ENCODE peak calls at places on chromosomes 11 and 22, in four cellular contexts. D is astrocyte of the cerebellum, U is epithelial cell of esophagus, I is body of pancreas. N is an unnamed sample.

GRCh38 chr11:70016666-70017347 is 61.3 kb upstream of the ANO1 start:
- DNase-seq in I (no peak), D (peak), U (peak), N (no peak)

GRCh38 chr11:76095891-76096290 is 110.4 kb downstream of the WNT11 start:
- DNase-seq in I (no peak), D (no peak), U (peak), N (no peak)

GRCh38 chr22:50600541-50600940 is at the start of gene MAPK8IP2:
- DNase-seq in D (no peak), I (no peak), U (no peak), N (no peak)

GRCh38 chr11:58513747-58514367 is 6.0 kb upstream of the OR5B21 start:
- DNase-seq in D (peak), I (peak), U (peak), N (no peak)

GRCh38 chr22:20530368-20531153 is 23.2 kb downstream of the MED15 start:
- DNase-seq in U (peak), I (no peak), D (no peak), N (no peak)

GRCh38 chr11:73647459-73648100 is 1.2 kb downstream of the PLEKHB1 start:
- DNase-seq in U (peak), D (peak), I (peak), N (peak)

GRCh38 chr11:86947541-86947940 is 7.7 kb downstream of the FZD4 start:
- DNase-seq in I (no peak), U (no peak), D (no peak), N (no peak)

GRCh38 chr11:133951484-133952198 is 5.1 kb downstream of the IGSF9B start:
- DNase-seq in D (no peak), I (no peak), U (no peak), N (no peak)

GRCh38 chr22:30308518-30309230 is 18.1 kb downstream of the TBC1D10A start:
- DNase-seq in D (no peak), U (peak), I (no peak), N (no peak)

GRCh38 chr22:30306629-30307016 is 17.3 kb upstream of the CASTOR1 start:
- DNase-seq in U (no peak), D (no peak), I (no peak), N (no peak)

GRCh38 chr22:30305906-30306628 is 16.8 kb upstream of the CASTOR1 start:
- DNase-seq in U (peak), I (no peak), D (no peak), N (no peak)

GRCh38 chr22:30308096-30308495 is 18.6 kb downstream of the TBC1D10A start:
- DNase-seq in I (no peak), D (no peak), U (no peak), N (no peak)

DNA sequence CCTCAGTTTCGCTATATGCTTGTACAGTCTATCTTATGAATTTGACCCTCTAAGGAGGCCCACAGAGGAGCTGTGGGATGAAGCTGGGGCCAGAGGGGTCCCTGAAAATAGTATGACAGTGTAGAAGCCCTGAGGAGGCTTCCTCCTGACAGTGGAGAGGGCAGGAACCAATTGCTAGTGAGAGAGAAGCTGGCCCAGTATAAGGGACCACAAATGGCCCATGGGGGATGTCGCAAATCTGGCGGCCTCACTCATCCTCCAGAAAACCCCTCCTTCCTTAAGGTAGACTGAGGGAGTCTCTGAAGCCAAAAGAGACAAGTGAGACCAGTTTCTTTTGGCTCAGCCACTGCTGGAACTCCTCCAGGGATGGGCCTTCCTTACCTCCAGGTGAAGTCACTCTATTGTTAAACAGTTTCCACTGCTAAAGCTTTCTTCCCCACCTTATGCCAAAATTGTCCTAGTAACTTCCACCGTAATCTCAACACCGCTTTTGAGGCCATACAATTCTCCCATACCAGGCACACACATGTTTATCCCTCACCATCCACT is 17.8 kb upstream of the CASTOR1 start:
- DNase-seq in U (no peak), D (no peak), I (no peak), N (no peak)
- H3K4me3 ChIP-seq in U (no peak), D (no peak), I (no peak), N (no peak)

DNA sequence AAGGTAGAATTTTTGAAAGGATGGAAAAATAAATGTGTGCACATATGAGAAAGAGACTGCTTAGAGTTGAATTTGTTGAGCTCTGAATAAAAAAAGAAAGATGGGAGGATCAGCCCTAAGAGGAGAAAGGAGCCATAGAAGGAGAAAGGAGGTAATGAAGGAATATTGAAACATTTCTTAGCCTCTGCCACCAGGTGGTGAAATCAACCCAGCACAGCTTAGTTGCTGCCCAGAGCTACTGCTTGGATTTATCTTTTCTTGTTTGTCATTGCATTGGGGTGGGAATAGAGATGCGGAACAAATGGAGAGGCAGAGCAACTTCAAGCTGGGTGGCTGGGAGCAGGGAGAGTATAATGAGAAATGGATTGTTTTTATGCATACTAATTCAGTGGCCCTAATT is 80.4 kb downstream of the SERGEF start:
- DNase-seq in U (no peak), I (no peak), D (no peak), N (no peak)
- TF ChIP-seq CTCF in U (peak), I (no peak), D (no peak), N (no peak)

DNA sequence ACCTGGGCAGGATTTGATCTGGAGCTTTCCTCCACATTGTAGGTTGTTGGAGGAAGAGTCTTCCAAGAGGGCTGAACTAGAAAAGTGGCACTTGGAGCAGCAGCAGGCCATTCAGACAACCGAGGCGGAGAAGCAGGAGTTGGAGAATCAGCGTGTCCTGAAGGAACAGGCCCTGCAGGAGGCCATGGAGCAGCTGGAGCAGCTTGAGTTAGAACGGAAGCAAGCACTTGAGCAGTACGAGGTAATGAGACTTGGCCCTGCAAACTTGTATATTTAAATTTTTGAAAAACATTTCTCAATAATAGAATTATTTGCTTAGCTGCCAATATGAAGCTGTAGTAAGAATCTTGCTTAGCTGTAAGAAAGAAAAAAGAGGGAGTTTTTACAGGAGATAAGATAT is 83.9 kb downstream of the SWAP70 start:
- DNase-seq in I (no peak), U (no peak), D (no peak), N (no peak)
- H3K4me3 ChIP-seq in I (no peak), U (no peak), D (no peak), N (no peak)

GRCh38 chr11:18235394-18235926 is 1.1 kb downstream of the SAA4 start:
- DNase-seq in I (no peak), D (no peak), U (no peak), N (no peak)
- TF ChIP-seq CTCF in I (no peak), D (no peak), U (no peak), N (no peak)

DNA sequence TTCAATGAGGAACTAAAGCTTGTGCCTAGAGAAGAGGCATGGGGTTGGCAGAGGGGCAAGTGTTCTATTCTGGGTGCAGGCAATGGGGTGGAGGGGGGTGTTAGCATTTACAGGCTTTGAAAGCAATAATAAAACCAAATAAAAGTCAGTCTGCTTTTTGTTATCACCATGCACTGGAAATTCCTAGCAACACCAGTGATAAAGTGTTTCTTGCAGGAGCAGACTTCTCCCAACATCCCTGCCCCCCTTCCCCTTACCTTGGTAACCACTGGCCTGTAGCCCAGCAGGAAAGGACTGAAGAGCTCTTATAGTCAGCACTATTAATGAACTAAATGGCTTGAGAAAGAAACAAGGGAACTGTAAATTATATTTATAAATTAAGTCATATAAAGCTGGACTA is 65.2 kb upstream of the SESN3 start:
- DNase-seq in I (peak), U (no peak), D (no peak), N (no peak)
- H3K4me3 ChIP-seq in I (no peak), U (no peak), D (no peak), N (no peak)